ENCODE peak calls at places on chromosomes 6 and 20, in four cellular contexts. P is HEK293T, E is KBM-7, L is AG04450. K is an unnamed sample.
A peak's percentile ranks its signal among the peaks of the same experiment; 100 is the strongest.

GRCh38 chr6:42417641-42418112 is 34.0 kb downstream of the TRERF1 start:
- DNase-seq in P (no peak), E (peak; percentile 62), L (no peak), K (no peak)

GRCh38 chr6:167793421-167793820 is 33.3 kb upstream of the AFDN start:
- DNase-seq in P (no peak), E (no peak), L (no peak), K (no peak)

GRCh38 chr6:54094837-54095236 is 16.4 kb upstream of the MLIP start:
- DNase-seq in P (no peak), E (no peak), L (no peak), K (peak; percentile 24)

GRCh38 chr6:13614126-13614925 is 809 bp upstream of the NOL7 start:
- DNase-seq in P (peak; percentile 46), E (no peak), L (no peak), K (peak; percentile 48)

GRCh38 chr20:34708621-34709043 is 4.5 kb downstream of the TP53INP2 start:
- DNase-seq in P (peak; percentile 30), E (peak; percentile 76), L (no peak), K (no peak)

GRCh38 chr6:33809619-33810018 is 5.8 kb upstream of the MLN start:
- DNase-seq in P (no peak), E (no peak), L (no peak), K (no peak)

GRCh38 chr6:30612687-30613248 is 4.3 kb downstream of the PPP1R10 start:
- DNase-seq in P (no peak), E (no peak), L (no peak), K (no peak)

GRCh38 chr20:1964061-1964460 is 29.8 kb downstream of the PDYN start:
- DNase-seq in P (no peak), E (no peak), L (no peak), K (no peak)

GRCh38 chr20:46268131-46268611 is 40.1 kb downstream of the CDH22 start:
- DNase-seq in P (peak; percentile 48), E (no peak), L (no peak), K (no peak)

GRCh38 chr6:89121934-89122333 is 4.1 kb upstream of the SRSF12 start:
- DNase-seq in P (no peak), E (no peak), L (no peak), K (no peak)

GRCh38 chr6:83463886-83464285 is 33.0 kb upstream of the ME1 start:
- DNase-seq in P (no peak), E (no peak), L (no peak), K (no peak)

GRCh38 chr6:104952911-104953409 is 3.9 kb upstream of the LIN28B start:
- DNase-seq in P (no peak), E (peak; percentile 74), L (no peak), K (no peak)

GRCh38 chr6:4491501-4492260 is 284.5 kb upstream of the CDYL start:
- DNase-seq in P (no peak), E (no peak), L (no peak), K (no peak)

GRCh38 chr20:63378626-63379025 is 17.5 kb upstream of the CHRNA4 start:
- DNase-seq in P (no peak), E (no peak), L (no peak), K (no peak)

GRCh38 chr6:82144007-82144851 is 103.3 kb downstream of the IBTK start:
- DNase-seq in P (peak; percentile 13), E (no peak), L (peak; percentile 73), K (no peak)

GRCh38 chr6:11911535-11911934 is 100.6 kb upstream of the HIVEP1 start:
- DNase-seq in P (no peak), E (peak; percentile 44), L (no peak), K (no peak)

GRCh38 chr20:17787816-17788215 is 88.0 kb downstream of the BANF2 start:
- DNase-seq in P (no peak), E (no peak), L (no peak), K (no peak)

GRCh38 chr6:34558172-34558714 is 2.1 kb upstream of the SPDEF start:
- DNase-seq in P (no peak), E (no peak), L (no peak), K (no peak)

GRCh38 chr6:148629910-148630470 is 116.8 kb upstream of the UST start:
- DNase-seq in P (no peak), E (no peak), L (no peak), K (no peak)

GRCh38 chr6:22147983-22148797 is 148.6 kb downstream of the PRL start:
- DNase-seq in P (peak; percentile 20), E (no peak), L (peak; percentile 85), K (peak; percentile 55)

GRCh38 chr6:165811512-165811911 is 148.5 kb upstream of the PDE10A start:
- DNase-seq in P (no peak), E (no peak), L (no peak), K (no peak)

GRCh38 chr20:60761056-60761455 is 491.0 kb upstream of the CDH4 start:
- DNase-seq in P (no peak), E (no peak), L (no peak), K (no peak)

GRCh38 chr20:33291830-33292355 is 8.9 kb downstream of the BPIFB1 start:
- DNase-seq in P (peak; percentile 75), E (peak; percentile 50), L (no peak), K (no peak)

GRCh38 chr6:10720229-10720959 is 2.5 kb upstream of the TMEM14C start:
- DNase-seq in P (no peak), E (peak; percentile 88), L (no peak), K (peak; percentile 13)

GRCh38 chr6:57313009-57313408 is 4.4 kb upstream of the PRIM2 start:
- DNase-seq in P (no peak), E (no peak), L (no peak), K (no peak)

GRCh38 chr6:135269399-135270005 is 88.4 kb downstream of the MYB start:
- DNase-seq in P (no peak), E (no peak), L (no peak), K (no peak)

GRCh38 chr20:63214514-63214913 is 1.4 kb downstream of the YTHDF1 start:
- DNase-seq in P (no peak), E (no peak), L (no peak), K (no peak)

GRCh38 chr20:38961530-38962043 is 557 bp upstream of the DHX35 start:
- DNase-seq in P (no peak), E (no peak), L (no peak), K (no peak)

GRCh38 chr20:59999502-59999901 is 41.3 kb downstream of the CDH26 start:
- DNase-seq in P (no peak), E (no peak), L (no peak), K (no peak)

GRCh38 chr6:144316866-144317204 is 31.7 kb downstream of the UTRN start:
- DNase-seq in P (no peak), E (no peak), L (no peak), K (no peak)

GRCh38 chr20:10433014-10433622 is 904 bp downstream of the MKKS start:
- DNase-seq in P (no peak), E (no peak), L (no peak), K (no peak)

GRCh38 chr20:6040540-6040939 is 13.3 kb downstream of the LRRN4 start:
- DNase-seq in P (no peak), E (no peak), L (no peak), K (no peak)

GRCh38 chr20:38426006-38426405 is 9.1 kb downstream of the SNHG17 start:
- DNase-seq in P (no peak), E (no peak), L (peak; percentile 69), K (no peak)

GRCh38 chr6:33276864-33277662 is at the start of gene B3GALT4:
- DNase-seq in P (peak; percentile 64), E (peak; percentile 85), L (no peak), K (peak; percentile 58)

GRCh38 chr6:455006-455585 is 63.5 kb downstream of the IRF4 start:
- DNase-seq in P (no peak), E (no peak), L (no peak), K (no peak)

GRCh38 chr6:62652692-62653328 is 366.8 kb upstream of the KHDRBS2 start:
- DNase-seq in P (peak; percentile 4), E (peak; percentile 13), L (no peak), K (no peak)

GRCh38 chr6:21586760-21587181 is 6.8 kb upstream of the SOX4 start:
- DNase-seq in P (no peak), E (no peak), L (no peak), K (no peak)

GRCh38 chr6:41325446-41326066 is 9.9 kb upstream of the NCR2 start:
- DNase-seq in P (no peak), E (peak; percentile 42), L (no peak), K (no peak)

GRCh38 chr6:22448311-22448711 is 121.1 kb upstream of the HDGFL1 start:
- DNase-seq in P (no peak), E (no peak), L (peak; percentile 38), K (no peak)